ENCODE peak calls at places on chromosomes 2 and 18, in four cellular contexts. One of them, this sample, is unnamed.

GRCh38 chr2:230650585-230651137 is 62.0 kb upstream of the CAB39 start:
- DNase-seq in transverse colon: no peak
- DNase-seq in GM12878: peak; percentile 93
- DNase-seq in HCT116: no peak
- DNase-seq in this sample: no peak

GRCh38 chr2:134020608-134021007 is 233.3 kb upstream of the MGAT5 start:
- DNase-seq in transverse colon: no peak
- DNase-seq in GM12878: peak; percentile 51
- DNase-seq in HCT116: no peak
- DNase-seq in this sample: no peak

GRCh38 chr18:3400567-3401296 is 49.2 kb upstream of the TGIF1 start:
- DNase-seq in transverse colon: no peak
- DNase-seq in GM12878: no peak
- DNase-seq in HCT116: no peak
- DNase-seq in this sample: no peak

GRCh38 chr18:67417864-67418523 is 98.5 kb downstream of the DSEL start:
- DNase-seq in transverse colon: no peak
- DNase-seq in GM12878: peak; percentile 5
- DNase-seq in HCT116: no peak
- DNase-seq in this sample: no peak

GRCh38 chr2:143740431-143740830 is 611.2 kb downstream of the ARHGAP15 start:
- DNase-seq in transverse colon: no peak
- DNase-seq in GM12878: no peak
- DNase-seq in HCT116: no peak
- DNase-seq in this sample: no peak

GRCh38 chr2:28356095-28356911 is 36.4 kb upstream of the FOSL2 start:
- DNase-seq in transverse colon: peak; percentile 89
- DNase-seq in GM12878: no peak
- DNase-seq in HCT116: no peak
- DNase-seq in this sample: peak; percentile 91

GRCh38 chr2:235769046-235769445 is 275.2 kb downstream of the AGAP1 start:
- DNase-seq in transverse colon: no peak
- DNase-seq in GM12878: no peak
- DNase-seq in HCT116: no peak
- DNase-seq in this sample: no peak

GRCh38 chr2:223537669-223538601 is 64.2 kb downstream of the SCG2 start:
- DNase-seq in transverse colon: no peak
- DNase-seq in GM12878: no peak
- DNase-seq in HCT116: no peak
- DNase-seq in this sample: no peak

GRCh38 chr2:105597831-105598293 is 146.8 kb upstream of the NCK2 start:
- DNase-seq in transverse colon: no peak
- DNase-seq in GM12878: no peak
- DNase-seq in HCT116: no peak
- DNase-seq in this sample: no peak

GRCh38 chr2:231533777-231534125 is 3.5 kb upstream of the NMUR1 start:
- DNase-seq in transverse colon: no peak
- DNase-seq in GM12878: no peak
- DNase-seq in HCT116: no peak
- DNase-seq in this sample: no peak

GRCh38 chr2:241081190-241081642 is 20.9 kb downstream of the MTERF4 start:
- DNase-seq in transverse colon: no peak
- DNase-seq in GM12878: no peak
- DNase-seq in HCT116: no peak
- DNase-seq in this sample: no peak

GRCh38 chr18:33194793-33195192 is 245.7 kb downstream of the CCDC178 start:
- DNase-seq in transverse colon: no peak
- DNase-seq in GM12878: no peak
- DNase-seq in HCT116: no peak
- DNase-seq in this sample: no peak

GRCh38 chr18:22432672-22433137 is 15.0 kb upstream of the CTAGE1 start:
- DNase-seq in transverse colon: peak; percentile 58
- DNase-seq in GM12878: no peak
- DNase-seq in HCT116: peak; percentile 26
- DNase-seq in this sample: no peak

GRCh38 chr2:35220471-35220870 is 1135.1 kb upstream of the CRIM1 start:
- DNase-seq in transverse colon: no peak
- DNase-seq in GM12878: no peak
- DNase-seq in HCT116: no peak
- DNase-seq in this sample: no peak

GRCh38 chr2:75079575-75079974 is 119.7 kb downstream of the TACR1 start:
- DNase-seq in transverse colon: no peak
- DNase-seq in GM12878: no peak
- DNase-seq in HCT116: no peak
- DNase-seq in this sample: no peak

GRCh38 chr2:241773511-241774418 is 2.9 kb upstream of the GAL3ST2 start:
- DNase-seq in transverse colon: peak; percentile 87
- DNase-seq in GM12878: no peak
- DNase-seq in HCT116: no peak
- DNase-seq in this sample: peak; percentile 73

GRCh38 chr2:60565472-60565871 is 12.0 kb upstream of the BCL11A start:
- DNase-seq in transverse colon: peak; percentile 39
- DNase-seq in GM12878: no peak
- DNase-seq in HCT116: peak; percentile 38
- DNase-seq in this sample: no peak

GRCh38 chr2:95273911-95274290 is 348 bp upstream of the PROM2 start:
- DNase-seq in transverse colon: no peak
- DNase-seq in GM12878: no peak
- DNase-seq in HCT116: no peak
- DNase-seq in this sample: peak; percentile 64

GRCh38 chr2:233449071-233449901 is 95.0 kb downstream of the DGKD start:
- DNase-seq in transverse colon: peak; percentile 32
- DNase-seq in GM12878: no peak
- DNase-seq in HCT116: no peak
- DNase-seq in this sample: peak; percentile 75

GRCh38 chr2:3520591-3520990 is 1.3 kb upstream of the ADI1 start:
- DNase-seq in transverse colon: no peak
- DNase-seq in GM12878: no peak
- DNase-seq in HCT116: no peak
- DNase-seq in this sample: no peak

GRCh38 chr2:150327546-150328495 is 159.6 kb downstream of the RND3 start:
- DNase-seq in transverse colon: no peak
- DNase-seq in GM12878: no peak
- DNase-seq in HCT116: no peak
- DNase-seq in this sample: no peak

GRCh38 chr2:218711550-218711929 is 905 bp downstream of the TTLL4 start:
- DNase-seq in transverse colon: no peak
- DNase-seq in GM12878: no peak
- DNase-seq in HCT116: no peak
- DNase-seq in this sample: no peak

GRCh38 chr2:12721571-12722444 is 5.1 kb downstream of the TRIB2 start:
- DNase-seq in transverse colon: no peak
- DNase-seq in GM12878: no peak
- DNase-seq in HCT116: no peak
- DNase-seq in this sample: no peak

GRCh38 chr2:143255899-143256298 is 126.7 kb downstream of the ARHGAP15 start:
- DNase-seq in transverse colon: no peak
- DNase-seq in GM12878: no peak
- DNase-seq in HCT116: no peak
- DNase-seq in this sample: no peak

GRCh38 chr2:39135678-39136259 is 14.9 kb upstream of the SOS1 start:
- DNase-seq in transverse colon: no peak
- DNase-seq in GM12878: no peak
- DNase-seq in HCT116: no peak
- DNase-seq in this sample: no peak

GRCh38 chr18:48031011-48031480 is 100.6 kb upstream of the SMAD2 start:
- DNase-seq in transverse colon: peak; percentile 57
- DNase-seq in GM12878: no peak
- DNase-seq in HCT116: peak; percentile 51
- DNase-seq in this sample: peak; percentile 35

GRCh38 chr2:72112981-72113846 is 34.4 kb downstream of the CYP26B1 start:
- DNase-seq in transverse colon: no peak
- DNase-seq in GM12878: no peak
- DNase-seq in HCT116: no peak
- DNase-seq in this sample: no peak

GRCh38 chr18:41410007-41410406 is 545.0 kb upstream of the PIK3C3 start:
- DNase-seq in transverse colon: no peak
- DNase-seq in GM12878: no peak
- DNase-seq in HCT116: no peak
- DNase-seq in this sample: no peak

GRCh38 chr2:197828464-197829135 is 24.2 kb downstream of the PLCL1 start:
- DNase-seq in transverse colon: no peak
- DNase-seq in GM12878: no peak
- DNase-seq in HCT116: no peak
- DNase-seq in this sample: no peak

GRCh38 chr2:241867776-241868420 is 1.6 kb upstream of the RTP5 start:
- DNase-seq in transverse colon: no peak
- DNase-seq in GM12878: no peak
- DNase-seq in HCT116: no peak
- DNase-seq in this sample: no peak

GRCh38 chr2:175203621-175204496 is 22.3 kb upstream of the ATP5MC3 start:
- DNase-seq in transverse colon: peak; percentile 46
- DNase-seq in GM12878: no peak
- DNase-seq in HCT116: peak; percentile 57
- DNase-seq in this sample: peak; percentile 76

GRCh38 chr2:186751078-186751477 is 57.2 kb downstream of the FAM171B start:
- DNase-seq in transverse colon: no peak
- DNase-seq in GM12878: no peak
- DNase-seq in HCT116: no peak
- DNase-seq in this sample: no peak

GRCh38 chr2:73827018-73827417 is 1.7 kb upstream of the STAMBP start:
- DNase-seq in transverse colon: no peak
- DNase-seq in GM12878: no peak
- DNase-seq in HCT116: no peak
- DNase-seq in this sample: no peak

GRCh38 chr2:240319855-240320560 is 115.5 kb upstream of the GPC1 start:
- DNase-seq in transverse colon: no peak
- DNase-seq in GM12878: no peak
- DNase-seq in HCT116: peak; percentile 23
- DNase-seq in this sample: no peak

GRCh38 chr2:220580113-220580512 is 952.7 kb downstream of the SLC4A3 start:
- DNase-seq in transverse colon: no peak
- DNase-seq in GM12878: no peak
- DNase-seq in HCT116: no peak
- DNase-seq in this sample: no peak

GRCh38 chr18:68376931-68377330 is 338.0 kb downstream of the TMX3 start:
- DNase-seq in transverse colon: no peak
- DNase-seq in GM12878: no peak
- DNase-seq in HCT116: no peak
- DNase-seq in this sample: no peak

GRCh38 chr2:27149575-27150405 is 986 bp downstream of the TCF23 start:
- DNase-seq in transverse colon: no peak
- DNase-seq in GM12878: no peak
- DNase-seq in HCT116: no peak
- DNase-seq in this sample: peak; percentile 68

GRCh38 chr2:150663143-150663542 is 175.7 kb upstream of the RND3 start:
- DNase-seq in transverse colon: no peak
- DNase-seq in GM12878: no peak
- DNase-seq in HCT116: peak; percentile 0
- DNase-seq in this sample: no peak

DNA sequence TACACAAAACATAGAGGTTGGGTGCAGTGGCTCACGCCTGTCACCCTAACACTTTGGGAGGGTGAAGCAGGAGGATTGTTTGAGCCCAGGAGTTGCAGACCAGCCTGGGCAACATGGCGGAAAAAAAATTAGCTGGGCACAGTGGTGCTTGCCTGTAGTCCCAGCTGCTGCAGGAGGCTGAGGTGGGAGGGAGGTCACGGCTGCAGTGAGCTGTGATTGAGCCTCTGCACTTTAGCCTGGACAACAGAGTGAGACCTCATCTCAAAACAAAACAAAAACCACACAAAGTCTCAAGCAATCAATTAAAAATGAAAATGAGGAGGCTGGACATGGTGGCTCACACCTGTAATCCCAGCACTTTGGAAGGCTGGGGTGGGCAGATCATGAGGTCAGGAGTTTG is 4.9 kb downstream of the NOP58 start:
- DNase-seq in transverse colon: no peak
- DNase-seq in GM12878: peak; percentile 17
- DNase-seq in HCT116: no peak
- DNase-seq in this sample: no peak
- TF ChIP-seq POLR2AphosphoS5 in transverse colon: no peak
- TF ChIP-seq POLR2AphosphoS5 in GM12878: no peak
- TF ChIP-seq POLR2AphosphoS5 in HCT116: no peak
- TF ChIP-seq POLR2AphosphoS5 in this sample: no peak

GRCh38 chr2:136121511-136121910 is 3.6 kb upstream of the CXCR4 start:
- DNase-seq in transverse colon: no peak
- DNase-seq in GM12878: no peak
- DNase-seq in HCT116: no peak
- DNase-seq in this sample: no peak

GRCh38 chr2:136117909-136118818 is at the start of gene CXCR4:
- DNase-seq in transverse colon: peak; percentile 83
- DNase-seq in GM12878: no peak
- DNase-seq in HCT116: peak; percentile 34
- DNase-seq in this sample: peak; percentile 98

GRCh38 chr2:136118819-136119716 is 1.1 kb upstream of the CXCR4 start:
- DNase-seq in transverse colon: peak; percentile 82
- DNase-seq in GM12878: no peak
- DNase-seq in HCT116: no peak
- DNase-seq in this sample: peak; percentile 98

GRCh38 chr2:136117391-136117841 is 533 bp downstream of the CXCR4 start:
- DNase-seq in transverse colon: peak; percentile 35
- DNase-seq in GM12878: no peak
- DNase-seq in HCT116: no peak
- DNase-seq in this sample: peak; percentile 92

GRCh38 chr2:136119717-136120675 is 2.0 kb upstream of the CXCR4 start:
- DNase-seq in transverse colon: no peak
- DNase-seq in GM12878: no peak
- DNase-seq in HCT116: no peak
- DNase-seq in this sample: no peak
- H3K4me1 ChIP-seq in transverse colon: peaks cover 8% of the 10 kb centered on the region
- H3K4me1 ChIP-seq in GM12878: peaks cover 2% of the 10 kb centered on the region
- H3K4me1 ChIP-seq in HCT116: peaks cover 11% of the 10 kb centered on the region
- H3K4me1 ChIP-seq in this sample: peaks cover 38% of the 10 kb centered on the region

DNA sequence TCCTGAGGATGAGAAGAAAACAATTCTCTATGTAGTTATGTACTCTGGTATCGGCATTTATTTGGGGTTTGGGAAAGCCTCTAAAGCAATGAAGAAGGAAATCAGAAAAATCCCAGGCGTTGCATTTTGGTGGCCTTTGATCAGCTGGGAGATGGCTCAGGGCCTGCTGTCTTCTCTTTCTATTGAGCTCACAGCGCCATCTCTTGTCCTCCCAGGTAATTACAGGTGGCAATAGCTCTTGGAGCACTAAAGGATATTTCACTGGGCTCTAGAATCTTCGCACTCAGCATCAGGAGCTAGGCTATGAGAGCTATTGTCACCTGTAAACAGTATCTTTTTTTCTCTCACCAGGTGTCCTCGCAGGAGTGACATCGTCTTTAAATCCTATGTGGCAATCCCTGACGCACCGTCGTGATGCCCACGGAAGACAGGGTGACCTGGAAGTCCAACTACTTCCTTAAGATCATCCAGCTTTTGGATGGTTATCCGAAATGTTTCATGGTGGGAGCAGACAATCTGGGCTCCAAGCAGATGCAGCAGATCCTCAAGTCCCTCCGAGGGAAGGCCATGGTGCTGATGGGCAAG is 76.1 kb upstream of the PMAIP1 start:
- DNase-seq in transverse colon: peak; percentile 75
- DNase-seq in GM12878: no peak
- DNase-seq in HCT116: peak; percentile 67
- DNase-seq in this sample: no peak
- TF ChIP-seq POLR2AphosphoS5 in transverse colon: no peak
- TF ChIP-seq POLR2AphosphoS5 in GM12878: no peak
- TF ChIP-seq POLR2AphosphoS5 in HCT116: no peak
- TF ChIP-seq POLR2AphosphoS5 in this sample: no peak

GRCh38 chr2:44598330-44598729 is 236.6 kb downstream of the CAMKMT start:
- DNase-seq in transverse colon: no peak
- DNase-seq in GM12878: no peak
- DNase-seq in HCT116: no peak
- DNase-seq in this sample: no peak
- H3K4me1 ChIP-seq in transverse colon: no peaks in the 10 kb centered on the region
- H3K4me1 ChIP-seq in GM12878: peaks cover 3% of the 10 kb centered on the region
- H3K4me1 ChIP-seq in HCT116: no peaks in the 10 kb centered on the region
- H3K4me1 ChIP-seq in this sample: no peaks in the 10 kb centered on the region